ENCODE peak calls at places on chromosomes 11 and 22, in five cellular contexts. One of them, this sample, is unnamed.

GRCh38 chr11:35714882-35715612 is 52.5 kb downstream of the TRIM44 start:
- DNase-seq in colonic mucosa: no peak
- DNase-seq in GM06990: peak; percentile 48
- DNase-seq in lung: no peak
- DNase-seq in uterus: no peak
- DNase-seq in this sample: no peak

GRCh38 chr11:2178906-2179494 is 7.4 kb upstream of the TH start:
- DNase-seq in colonic mucosa: no peak
- DNase-seq in GM06990: no peak
- DNase-seq in lung: no peak
- DNase-seq in uterus: no peak
- DNase-seq in this sample: no peak

GRCh38 chr11:99020324-99021225 is at the start of gene CNTN5:
- DNase-seq in colonic mucosa: peak; percentile 20
- DNase-seq in GM06990: no peak
- DNase-seq in lung: peak; percentile 35
- DNase-seq in uterus: peak; percentile 19
- DNase-seq in this sample: no peak

GRCh38 chr11:14614223-14614622 is 29.4 kb upstream of the PDE3B start:
- DNase-seq in colonic mucosa: no peak
- DNase-seq in GM06990: no peak
- DNase-seq in lung: no peak
- DNase-seq in uterus: no peak
- DNase-seq in this sample: no peak

GRCh38 chr11:115561116-115561515 is 56.9 kb upstream of the CADM1 start:
- DNase-seq in colonic mucosa: no peak
- DNase-seq in GM06990: no peak
- DNase-seq in lung: no peak
- DNase-seq in uterus: no peak
- DNase-seq in this sample: no peak

GRCh38 chr11:8219257-8220021 is 44.2 kb downstream of the LMO1 start:
- DNase-seq in colonic mucosa: peak; percentile 58
- DNase-seq in GM06990: no peak
- DNase-seq in lung: peak; percentile 43
- DNase-seq in uterus: no peak
- DNase-seq in this sample: no peak

GRCh38 chr11:79119491-79120284 is 321.1 kb downstream of the TENM4 start:
- DNase-seq in colonic mucosa: no peak
- DNase-seq in GM06990: no peak
- DNase-seq in lung: no peak
- DNase-seq in uterus: no peak
- DNase-seq in this sample: no peak

GRCh38 chr11:110032257-110032656 is 60.9 kb upstream of the ZC3H12C start:
- DNase-seq in colonic mucosa: no peak
- DNase-seq in GM06990: no peak
- DNase-seq in lung: no peak
- DNase-seq in uterus: no peak
- DNase-seq in this sample: no peak

GRCh38 chr11:22829231-22830081 is at the start of gene SVIP:
- DNase-seq in colonic mucosa: peak; percentile 99
- DNase-seq in GM06990: peak; percentile 88
- DNase-seq in lung: peak; percentile 97
- DNase-seq in uterus: peak; percentile 94
- DNase-seq in this sample: peak; percentile 94

GRCh38 chr11:3837793-3838192 is 3.0 kb downstream of the RHOG start:
- DNase-seq in colonic mucosa: peak; percentile 49
- DNase-seq in GM06990: no peak
- DNase-seq in lung: peak; percentile 65
- DNase-seq in uterus: peak; percentile 36
- DNase-seq in this sample: no peak

GRCh38 chr11:62124186-62125113 is 639 bp downstream of the INCENP start:
- DNase-seq in colonic mucosa: peak; percentile 56
- DNase-seq in GM06990: peak; percentile 41
- DNase-seq in lung: peak; percentile 35
- DNase-seq in uterus: no peak
- DNase-seq in this sample: no peak

GRCh38 chr11:32087602-32088001 is 3.3 kb upstream of the RCN1 start:
- DNase-seq in colonic mucosa: no peak
- DNase-seq in GM06990: no peak
- DNase-seq in lung: no peak
- DNase-seq in uterus: no peak
- DNase-seq in this sample: no peak

GRCh38 chr11:40314327-40314726 is 1145.1 kb downstream of the LRRC4C start:
- DNase-seq in colonic mucosa: no peak
- DNase-seq in GM06990: no peak
- DNase-seq in lung: no peak
- DNase-seq in uterus: no peak
- DNase-seq in this sample: no peak

GRCh38 chr11:110479445-110480101 is 49.8 kb downstream of the FDX1 start:
- DNase-seq in colonic mucosa: no peak
- DNase-seq in GM06990: no peak
- DNase-seq in lung: no peak
- DNase-seq in uterus: no peak
- DNase-seq in this sample: no peak

GRCh38 chr11:26655287-26655686 is 66.6 kb downstream of the SLC5A12 start:
- DNase-seq in colonic mucosa: no peak
- DNase-seq in GM06990: no peak
- DNase-seq in lung: no peak
- DNase-seq in uterus: no peak
- DNase-seq in this sample: no peak

GRCh38 chr11:77081976-77082836 is 15.4 kb downstream of the CAPN5 start:
- DNase-seq in colonic mucosa: no peak
- DNase-seq in GM06990: no peak
- DNase-seq in lung: no peak
- DNase-seq in uterus: no peak
- DNase-seq in this sample: no peak

GRCh38 chr11:93622043-93622442 is 39.4 kb upstream of the CEP295 start:
- DNase-seq in colonic mucosa: peak; percentile 26
- DNase-seq in GM06990: no peak
- DNase-seq in lung: no peak
- DNase-seq in uterus: no peak
- DNase-seq in this sample: no peak

GRCh38 chr11:75667268-75667830 is 1.5 kb downstream of the MAP6 start:
- DNase-seq in colonic mucosa: no peak
- DNase-seq in GM06990: no peak
- DNase-seq in lung: peak; percentile 33
- DNase-seq in uterus: no peak
- DNase-seq in this sample: no peak

GRCh38 chr11:118438314-118438931 is 2.1 kb downstream of the KMT2A start:
- DNase-seq in colonic mucosa: peak; percentile 62
- DNase-seq in GM06990: peak; percentile 48
- DNase-seq in lung: peak; percentile 37
- DNase-seq in uterus: peak; percentile 35
- DNase-seq in this sample: peak; percentile 31
- TF ChIP-seq CTCF in colonic mucosa: no peak
- TF ChIP-seq CTCF in GM06990: no peak
- TF ChIP-seq CTCF in lung: no peak
- TF ChIP-seq CTCF in uterus: no peak
- TF ChIP-seq CTCF in this sample: no peak

GRCh38 chr11:134630896-134631295 is 218.9 kb upstream of the B3GAT1 start:
- DNase-seq in colonic mucosa: no peak
- DNase-seq in GM06990: no peak
- DNase-seq in lung: no peak
- DNase-seq in uterus: no peak
- DNase-seq in this sample: no peak
- H3K27me3 ChIP-seq in colonic mucosa: no peaks in the 10 kb centered on the region
- H3K27me3 ChIP-seq in GM06990: no peaks in the 10 kb centered on the region
- H3K27me3 ChIP-seq in lung: no peaks in the 10 kb centered on the region
- H3K27me3 ChIP-seq in uterus: no peaks in the 10 kb centered on the region
- H3K27me3 ChIP-seq in this sample: peaks cover 6% of the 10 kb centered on the region

DNA sequence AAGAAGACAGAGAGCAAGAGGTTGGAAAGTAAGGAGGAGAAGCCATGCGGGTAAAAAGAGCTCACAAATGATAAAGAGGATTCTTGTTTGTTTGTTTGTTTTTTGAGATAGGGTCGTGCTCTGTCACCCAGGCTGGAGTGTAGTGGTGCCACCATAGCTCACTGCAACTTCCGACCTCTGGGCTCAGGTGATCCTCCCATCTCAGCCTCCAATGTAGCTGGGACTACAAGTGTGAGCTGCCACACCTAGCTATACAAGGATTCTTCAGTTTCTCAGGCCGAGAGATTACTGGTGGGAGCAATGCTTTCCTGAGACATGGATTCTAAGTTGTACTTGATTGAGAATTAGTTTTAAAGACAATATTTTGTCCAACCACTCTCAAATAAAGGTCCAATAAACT is 55.6 kb downstream of the CLTCL1 start:
- DNase-seq in colonic mucosa: no peak
- DNase-seq in GM06990: no peak
- DNase-seq in lung: no peak
- DNase-seq in uterus: no peak
- DNase-seq in this sample: no peak
- TF ChIP-seq CTCF in colonic mucosa: no peak
- TF ChIP-seq CTCF in GM06990: no peak
- TF ChIP-seq CTCF in lung: no peak
- TF ChIP-seq CTCF in uterus: no peak
- TF ChIP-seq CTCF in this sample: no peak

DNA sequence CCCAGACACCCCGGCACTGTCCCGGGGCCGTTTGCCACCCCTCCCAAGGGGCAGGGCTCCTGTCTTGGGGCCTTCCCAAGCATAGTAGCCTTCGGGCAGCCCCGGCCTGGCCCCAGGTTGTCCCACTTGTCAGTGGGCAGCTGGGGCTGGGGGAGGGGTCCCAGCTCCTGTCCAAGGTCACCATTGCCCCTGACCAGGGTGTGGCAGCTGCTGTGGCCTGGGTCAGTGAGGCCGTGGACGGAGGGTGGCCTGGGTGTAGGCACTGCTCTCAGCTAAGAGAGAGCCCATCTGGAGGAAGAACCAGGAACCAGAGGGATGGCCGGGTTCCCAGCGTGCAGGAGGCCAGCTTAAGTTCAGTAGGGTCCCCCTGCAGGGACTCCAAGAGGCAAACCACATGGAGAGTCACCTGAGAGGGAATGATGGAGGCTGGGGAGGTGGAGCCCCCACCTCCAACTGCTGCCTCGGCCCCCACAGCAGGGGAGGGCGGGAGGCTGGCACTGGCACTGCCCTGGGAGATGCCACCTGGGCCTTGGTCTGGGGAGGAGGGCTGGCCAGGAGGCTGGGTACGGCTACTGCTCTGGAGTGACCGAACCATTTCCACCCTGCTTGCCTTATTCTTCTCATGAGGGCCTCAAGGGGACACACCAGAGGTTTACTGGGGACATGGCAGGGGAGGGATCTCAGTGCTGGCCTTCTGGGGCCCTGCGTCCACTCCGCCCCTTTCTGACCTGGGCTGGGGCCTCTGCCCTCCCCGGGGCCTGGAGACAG is 6.7 kb upstream of the CCDC188 start:
- DNase-seq in colonic mucosa: no peak
- DNase-seq in GM06990: no peak
- DNase-seq in lung: no peak
- DNase-seq in uterus: no peak
- DNase-seq in this sample: no peak
- H3K27me3 ChIP-seq in colonic mucosa: no peaks in the 10 kb centered on the region
- H3K27me3 ChIP-seq in GM06990: no peaks in the 10 kb centered on the region
- H3K27me3 ChIP-seq in lung: no peaks in the 10 kb centered on the region
- H3K27me3 ChIP-seq in uterus: no peaks in the 10 kb centered on the region
- H3K27me3 ChIP-seq in this sample: peaks cover 6% of the 10 kb centered on the region

DNA sequence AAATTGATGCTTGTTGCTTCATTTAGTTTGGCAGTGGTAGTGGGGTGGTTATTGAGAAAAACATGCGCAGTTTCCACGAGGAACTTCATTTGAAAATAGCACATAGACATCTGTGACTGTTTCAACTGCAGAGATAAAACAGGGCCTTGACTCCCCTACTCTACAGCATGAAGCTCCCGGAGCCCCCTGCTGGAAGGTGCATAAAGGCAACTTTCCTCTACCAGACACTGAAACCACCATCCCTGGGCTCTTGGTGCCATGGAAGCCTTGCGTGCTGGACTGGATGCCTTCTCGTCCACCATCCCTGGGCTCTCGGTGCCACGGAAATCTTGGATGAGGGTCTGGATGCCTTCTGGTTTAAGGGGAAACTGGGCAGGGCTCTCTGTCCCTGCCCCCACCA is 195.8 kb downstream of the CSNK2A3 start:
- DNase-seq in colonic mucosa: no peak
- DNase-seq in GM06990: no peak
- DNase-seq in lung: no peak
- DNase-seq in uterus: no peak
- DNase-seq in this sample: peak; percentile 50
- TF ChIP-seq CTCF in colonic mucosa: no peak
- TF ChIP-seq CTCF in GM06990: peak; percentile 67
- TF ChIP-seq CTCF in lung: peak; percentile 11
- TF ChIP-seq CTCF in uterus: peak; percentile 40
- TF ChIP-seq CTCF in this sample: peak; percentile 80

GRCh38 chr11:64484308-64485061 is 106.5 kb upstream of the SLC22A12 start:
- DNase-seq in colonic mucosa: no peak
- DNase-seq in GM06990: no peak
- DNase-seq in lung: no peak
- DNase-seq in uterus: no peak
- DNase-seq in this sample: no peak

GRCh38 chr11:64490562-64491216 is 100.3 kb upstream of the SLC22A12 start:
- DNase-seq in colonic mucosa: no peak
- DNase-seq in GM06990: no peak
- DNase-seq in lung: no peak
- DNase-seq in uterus: no peak
- DNase-seq in this sample: no peak

GRCh38 chr11:64489831-64490441 is 101.1 kb upstream of the SLC22A12 start:
- DNase-seq in colonic mucosa: peak; percentile 55
- DNase-seq in GM06990: peak; percentile 26
- DNase-seq in lung: peak; percentile 33
- DNase-seq in uterus: peak; percentile 22
- DNase-seq in this sample: no peak

GRCh38 chr11:64482588-64482987 is 108.4 kb upstream of the SLC22A12 start:
- DNase-seq in colonic mucosa: no peak
- DNase-seq in GM06990: no peak
- DNase-seq in lung: no peak
- DNase-seq in uterus: no peak
- DNase-seq in this sample: no peak

GRCh38 chr11:64485077-64485476 is 105.9 kb upstream of the SLC22A12 start:
- DNase-seq in colonic mucosa: no peak
- DNase-seq in GM06990: no peak
- DNase-seq in lung: no peak
- DNase-seq in uterus: no peak
- DNase-seq in this sample: no peak
- H3K27me3 ChIP-seq in colonic mucosa: no peaks in the 10 kb centered on the region
- H3K27me3 ChIP-seq in GM06990: no peaks in the 10 kb centered on the region
- H3K27me3 ChIP-seq in lung: no peaks in the 10 kb centered on the region
- H3K27me3 ChIP-seq in uterus: no peaks in the 10 kb centered on the region
- H3K27me3 ChIP-seq in this sample: peaks cover 13% of the 10 kb centered on the region

GRCh38 chr11:63683133-63683991 is 2.1 kb downstream of the RTN3 start:
- DNase-seq in colonic mucosa: peak; percentile 46
- DNase-seq in GM06990: no peak
- DNase-seq in lung: no peak
- DNase-seq in uterus: no peak
- DNase-seq in this sample: no peak

GRCh38 chr11:63686912-63687311 is 5.6 kb downstream of the RTN3 start:
- DNase-seq in colonic mucosa: no peak
- DNase-seq in GM06990: no peak
- DNase-seq in lung: no peak
- DNase-seq in uterus: peak; percentile 50
- DNase-seq in this sample: no peak

GRCh38 chr11:63680842-63681207 is 475 bp upstream of the RTN3 start:
- DNase-seq in colonic mucosa: peak; percentile 29
- DNase-seq in GM06990: no peak
- DNase-seq in lung: no peak
- DNase-seq in uterus: peak; percentile 43
- DNase-seq in this sample: no peak

GRCh38 chr11:63681208-63682044 is at the start of gene RTN3:
- DNase-seq in colonic mucosa: peak; percentile 97
- DNase-seq in GM06990: peak; percentile 100
- DNase-seq in lung: peak; percentile 97
- DNase-seq in uterus: peak; percentile 94
- DNase-seq in this sample: peak; percentile 99

GRCh38 chr11:63682045-63682915 is 980 bp downstream of the RTN3 start:
- DNase-seq in colonic mucosa: peak; percentile 70
- DNase-seq in GM06990: no peak
- DNase-seq in lung: no peak
- DNase-seq in uterus: peak; percentile 34
- DNase-seq in this sample: no peak
- TF ChIP-seq CTCF in colonic mucosa: no peak
- TF ChIP-seq CTCF in GM06990: peak; percentile 20
- TF ChIP-seq CTCF in lung: no peak
- TF ChIP-seq CTCF in uterus: peak; percentile 8
- TF ChIP-seq CTCF in this sample: peak; percentile 43

This sample was measured in CD4-positive, alpha-beta T cell.